ENCODE peak calls at places on chromosomes 12 and 14, in five cellular contexts. One of them, this sample, is unnamed.

GRCh38 chr12:3230758-3231375 is 153.7 kb downstream of the TSPAN9 start:
- DNase-seq in NCI-H446: no peak
- DNase-seq in GM06990: no peak
- DNase-seq in caudate nucleus: no peak
- DNase-seq in activated naive CD4-positive, alpha-beta T cell treated with anti-CD3 and anti-CD28 coated beads, Interleukin-2, amount 10 ng/mL, durations not matched to agents 7 days and 5 days: no peak
- DNase-seq in this sample: no peak

GRCh38 chr14:73742520-73743238 is 28.5 kb upstream of the PNMA1 start:
- DNase-seq in NCI-H446: no peak
- DNase-seq in caudate nucleus: no peak
- DNase-seq in GM06990: no peak
- DNase-seq in activated naive CD4-positive, alpha-beta T cell treated with anti-CD3 and anti-CD28 coated beads, Interleukin-2, amount 10 ng/mL, durations not matched to agents 7 days and 5 days: no peak
- DNase-seq in this sample: no peak

GRCh38 chr12:72273851-72274284 is 1.7 kb downstream of the TRHDE start:
- DNase-seq in activated naive CD4-positive, alpha-beta T cell treated with anti-CD3 and anti-CD28 coated beads, Interleukin-2, amount 10 ng/mL, durations not matched to agents 7 days and 5 days: no peak
- DNase-seq in caudate nucleus: no peak
- DNase-seq in NCI-H446: no peak
- DNase-seq in GM06990: no peak
- DNase-seq in this sample: no peak

GRCh38 chr14:63633801-63634200 is 7.9 kb downstream of the WDR89 start:
- DNase-seq in NCI-H446: no peak
- DNase-seq in activated naive CD4-positive, alpha-beta T cell treated with anti-CD3 and anti-CD28 coated beads, Interleukin-2, amount 10 ng/mL, durations not matched to agents 7 days and 5 days: no peak
- DNase-seq in GM06990: no peak
- DNase-seq in caudate nucleus: no peak
- DNase-seq in this sample: no peak

GRCh38 chr12:104769207-104769606 is 188.9 kb downstream of the SLC41A2 start:
- DNase-seq in GM06990: no peak
- DNase-seq in NCI-H446: no peak
- DNase-seq in caudate nucleus: no peak
- DNase-seq in activated naive CD4-positive, alpha-beta T cell treated with anti-CD3 and anti-CD28 coated beads, Interleukin-2, amount 10 ng/mL, durations not matched to agents 7 days and 5 days: no peak
- DNase-seq in this sample: no peak

GRCh38 chr14:60188696-60189095 is 23.5 kb upstream of the DHRS7 start:
- DNase-seq in GM06990: no peak
- DNase-seq in activated naive CD4-positive, alpha-beta T cell treated with anti-CD3 and anti-CD28 coated beads, Interleukin-2, amount 10 ng/mL, durations not matched to agents 7 days and 5 days: no peak
- DNase-seq in NCI-H446: no peak
- DNase-seq in caudate nucleus: no peak
- DNase-seq in this sample: no peak

GRCh38 chr14:54675236-54676125 is 108.6 kb downstream of the SAMD4A start:
- DNase-seq in caudate nucleus: no peak
- DNase-seq in activated naive CD4-positive, alpha-beta T cell treated with anti-CD3 and anti-CD28 coated beads, Interleukin-2, amount 10 ng/mL, durations not matched to agents 7 days and 5 days: no peak
- DNase-seq in NCI-H446: no peak
- DNase-seq in GM06990: no peak
- DNase-seq in this sample: no peak

GRCh38 chr12:71503579-71504470 is 64.2 kb downstream of the LGR5 start:
- DNase-seq in GM06990: no peak
- DNase-seq in caudate nucleus: no peak
- DNase-seq in NCI-H446: no peak
- DNase-seq in activated naive CD4-positive, alpha-beta T cell treated with anti-CD3 and anti-CD28 coated beads, Interleukin-2, amount 10 ng/mL, durations not matched to agents 7 days and 5 days: peak; percentile 31
- DNase-seq in this sample: peak; percentile 37

GRCh38 chr12:127268121-127268520 is 998.8 kb upstream of the TMEM132C start:
- DNase-seq in NCI-H446: no peak
- DNase-seq in GM06990: no peak
- DNase-seq in caudate nucleus: no peak
- DNase-seq in activated naive CD4-positive, alpha-beta T cell treated with anti-CD3 and anti-CD28 coated beads, Interleukin-2, amount 10 ng/mL, durations not matched to agents 7 days and 5 days: no peak
- DNase-seq in this sample: no peak

GRCh38 chr12:113713156-113713555 is 241.5 kb upstream of the LHX5 start:
- DNase-seq in caudate nucleus: no peak
- DNase-seq in activated naive CD4-positive, alpha-beta T cell treated with anti-CD3 and anti-CD28 coated beads, Interleukin-2, amount 10 ng/mL, durations not matched to agents 7 days and 5 days: no peak
- DNase-seq in NCI-H446: no peak
- DNase-seq in GM06990: no peak
- DNase-seq in this sample: no peak

GRCh38 chr12:43151406-43152080 is 400.5 kb downstream of the ADAMTS20 start:
- DNase-seq in GM06990: no peak
- DNase-seq in NCI-H446: no peak
- DNase-seq in activated naive CD4-positive, alpha-beta T cell treated with anti-CD3 and anti-CD28 coated beads, Interleukin-2, amount 10 ng/mL, durations not matched to agents 7 days and 5 days: no peak
- DNase-seq in caudate nucleus: no peak
- DNase-seq in this sample: no peak

GRCh38 chr14:95487669-95488084 is 28.8 kb downstream of the SYNE3 start:
- DNase-seq in NCI-H446: no peak
- DNase-seq in activated naive CD4-positive, alpha-beta T cell treated with anti-CD3 and anti-CD28 coated beads, Interleukin-2, amount 10 ng/mL, durations not matched to agents 7 days and 5 days: no peak
- DNase-seq in caudate nucleus: no peak
- DNase-seq in GM06990: no peak
- DNase-seq in this sample: no peak

GRCh38 chr12:80443974-80444666 is at the start of gene PTPRQ:
- DNase-seq in GM06990: no peak
- DNase-seq in activated naive CD4-positive, alpha-beta T cell treated with anti-CD3 and anti-CD28 coated beads, Interleukin-2, amount 10 ng/mL, durations not matched to agents 7 days and 5 days: no peak
- DNase-seq in NCI-H446: no peak
- DNase-seq in caudate nucleus: no peak
- DNase-seq in this sample: no peak

GRCh38 chr14:62546862-62547474 is 498.3 kb downstream of the KCNH5 start:
- DNase-seq in caudate nucleus: no peak
- DNase-seq in NCI-H446: no peak
- DNase-seq in activated naive CD4-positive, alpha-beta T cell treated with anti-CD3 and anti-CD28 coated beads, Interleukin-2, amount 10 ng/mL, durations not matched to agents 7 days and 5 days: no peak
- DNase-seq in GM06990: no peak
- DNase-seq in this sample: no peak

GRCh38 chr12:130281157-130281799 is 56.4 kb upstream of the PIWIL1 start:
- DNase-seq in caudate nucleus: no peak
- DNase-seq in activated naive CD4-positive, alpha-beta T cell treated with anti-CD3 and anti-CD28 coated beads, Interleukin-2, amount 10 ng/mL, durations not matched to agents 7 days and 5 days: peak; percentile 57
- DNase-seq in GM06990: peak; percentile 13
- DNase-seq in NCI-H446: no peak
- DNase-seq in this sample: peak; percentile 12

GRCh38 chr14:104881369-104881979 is 16.4 kb downstream of the CEP170B start:
- DNase-seq in NCI-H446: peak; percentile 30
- DNase-seq in GM06990: peak; percentile 4
- DNase-seq in caudate nucleus: no peak
- DNase-seq in activated naive CD4-positive, alpha-beta T cell treated with anti-CD3 and anti-CD28 coated beads, Interleukin-2, amount 10 ng/mL, durations not matched to agents 7 days and 5 days: peak; percentile 14
- DNase-seq in this sample: peak; percentile 89

GRCh38 chr12:117980621-117981020 is 11.8 kb upstream of the KSR2 start:
- DNase-seq in NCI-H446: no peak
- DNase-seq in activated naive CD4-positive, alpha-beta T cell treated with anti-CD3 and anti-CD28 coated beads, Interleukin-2, amount 10 ng/mL, durations not matched to agents 7 days and 5 days: no peak
- DNase-seq in caudate nucleus: no peak
- DNase-seq in GM06990: no peak
- DNase-seq in this sample: no peak

GRCh38 chr12:45877069-45877468 is 113.3 kb downstream of the SCAF11 start:
- DNase-seq in activated naive CD4-positive, alpha-beta T cell treated with anti-CD3 and anti-CD28 coated beads, Interleukin-2, amount 10 ng/mL, durations not matched to agents 7 days and 5 days: no peak
- DNase-seq in GM06990: no peak
- DNase-seq in NCI-H446: no peak
- DNase-seq in caudate nucleus: no peak
- DNase-seq in this sample: no peak

GRCh38 chr14:59126714-59127436 is 61.6 kb upstream of the DAAM1 start:
- DNase-seq in NCI-H446: peak; percentile 69
- DNase-seq in caudate nucleus: no peak
- DNase-seq in activated naive CD4-positive, alpha-beta T cell treated with anti-CD3 and anti-CD28 coated beads, Interleukin-2, amount 10 ng/mL, durations not matched to agents 7 days and 5 days: peak; percentile 31
- DNase-seq in GM06990: peak; percentile 17
- DNase-seq in this sample: peak; percentile 41

GRCh38 chr12:95859344-95859816 is 628 bp downstream of the SNRPF start:
- DNase-seq in NCI-H446: no peak
- DNase-seq in caudate nucleus: no peak
- DNase-seq in GM06990: no peak
- DNase-seq in activated naive CD4-positive, alpha-beta T cell treated with anti-CD3 and anti-CD28 coated beads, Interleukin-2, amount 10 ng/mL, durations not matched to agents 7 days and 5 days: no peak
- DNase-seq in this sample: no peak

GRCh38 chr12:44021471-44021971 is 185.6 kb downstream of the TMEM117 start:
- DNase-seq in GM06990: peak; percentile 39
- DNase-seq in activated naive CD4-positive, alpha-beta T cell treated with anti-CD3 and anti-CD28 coated beads, Interleukin-2, amount 10 ng/mL, durations not matched to agents 7 days and 5 days: no peak
- DNase-seq in caudate nucleus: no peak
- DNase-seq in NCI-H446: no peak
- DNase-seq in this sample: no peak

GRCh38 chr14:52266179-52266578 is 1.3 kb upstream of the PTGDR start:
- DNase-seq in GM06990: no peak
- DNase-seq in caudate nucleus: no peak
- DNase-seq in NCI-H446: no peak
- DNase-seq in activated naive CD4-positive, alpha-beta T cell treated with anti-CD3 and anti-CD28 coated beads, Interleukin-2, amount 10 ng/mL, durations not matched to agents 7 days and 5 days: no peak
- DNase-seq in this sample: no peak

GRCh38 chr12:977163-977562 is 13.9 kb upstream of the ERC1 start:
- DNase-seq in activated naive CD4-positive, alpha-beta T cell treated with anti-CD3 and anti-CD28 coated beads, Interleukin-2, amount 10 ng/mL, durations not matched to agents 7 days and 5 days: no peak
- DNase-seq in GM06990: no peak
- DNase-seq in caudate nucleus: no peak
- DNase-seq in NCI-H446: no peak
- DNase-seq in this sample: no peak

GRCh38 chr12:100464529-100464928 is 9.1 kb upstream of the NR1H4 start:
- DNase-seq in NCI-H446: no peak
- DNase-seq in activated naive CD4-positive, alpha-beta T cell treated with anti-CD3 and anti-CD28 coated beads, Interleukin-2, amount 10 ng/mL, durations not matched to agents 7 days and 5 days: no peak
- DNase-seq in GM06990: no peak
- DNase-seq in caudate nucleus: no peak
- DNase-seq in this sample: no peak

GRCh38 chr12:132502149-132502881 is 12.4 kb downstream of the FBRSL1 start:
- DNase-seq in NCI-H446: no peak
- DNase-seq in activated naive CD4-positive, alpha-beta T cell treated with anti-CD3 and anti-CD28 coated beads, Interleukin-2, amount 10 ng/mL, durations not matched to agents 7 days and 5 days: peak; percentile 34
- DNase-seq in GM06990: no peak
- DNase-seq in caudate nucleus: no peak
- DNase-seq in this sample: no peak

GRCh38 chr14:85415015-85415712 is 114.8 kb upstream of the FLRT2 start:
- DNase-seq in NCI-H446: peak; percentile 10
- DNase-seq in caudate nucleus: no peak
- DNase-seq in activated naive CD4-positive, alpha-beta T cell treated with anti-CD3 and anti-CD28 coated beads, Interleukin-2, amount 10 ng/mL, durations not matched to agents 7 days and 5 days: no peak
- DNase-seq in GM06990: no peak
- DNase-seq in this sample: no peak

GRCh38 chr14:37443461-37443860 is 151.6 kb downstream of the FOXA1 start:
- DNase-seq in activated naive CD4-positive, alpha-beta T cell treated with anti-CD3 and anti-CD28 coated beads, Interleukin-2, amount 10 ng/mL, durations not matched to agents 7 days and 5 days: no peak
- DNase-seq in NCI-H446: no peak
- DNase-seq in caudate nucleus: no peak
- DNase-seq in GM06990: no peak
- DNase-seq in this sample: no peak

GRCh38 chr14:26170885-26171284 is 426.9 kb downstream of the NOVA1 start:
- DNase-seq in activated naive CD4-positive, alpha-beta T cell treated with anti-CD3 and anti-CD28 coated beads, Interleukin-2, amount 10 ng/mL, durations not matched to agents 7 days and 5 days: no peak
- DNase-seq in NCI-H446: no peak
- DNase-seq in caudate nucleus: no peak
- DNase-seq in GM06990: no peak
- DNase-seq in this sample: no peak

GRCh38 chr14:20679907-20680306 is 4.5 kb upstream of the RNASE4 start:
- DNase-seq in GM06990: no peak
- DNase-seq in activated naive CD4-positive, alpha-beta T cell treated with anti-CD3 and anti-CD28 coated beads, Interleukin-2, amount 10 ng/mL, durations not matched to agents 7 days and 5 days: peak; percentile 33
- DNase-seq in caudate nucleus: no peak
- DNase-seq in NCI-H446: peak; percentile 66
- DNase-seq in this sample: peak; percentile 8

GRCh38 chr14:21307641-21308040 is 27.8 kb downstream of the RPGRIP1 start:
- DNase-seq in caudate nucleus: no peak
- DNase-seq in GM06990: peak; percentile 34
- DNase-seq in NCI-H446: no peak
- DNase-seq in activated naive CD4-positive, alpha-beta T cell treated with anti-CD3 and anti-CD28 coated beads, Interleukin-2, amount 10 ng/mL, durations not matched to agents 7 days and 5 days: no peak
- DNase-seq in this sample: no peak

GRCh38 chr12:51717325-51717925 is 126.4 kb downstream of the SCN8A start:
- DNase-seq in GM06990: no peak
- DNase-seq in caudate nucleus: no peak
- DNase-seq in NCI-H446: no peak
- DNase-seq in activated naive CD4-positive, alpha-beta T cell treated with anti-CD3 and anti-CD28 coated beads, Interleukin-2, amount 10 ng/mL, durations not matched to agents 7 days and 5 days: no peak
- DNase-seq in this sample: no peak

GRCh38 chr12:116864371-116865160 is 16.7 kb downstream of the HRK start:
- DNase-seq in activated naive CD4-positive, alpha-beta T cell treated with anti-CD3 and anti-CD28 coated beads, Interleukin-2, amount 10 ng/mL, durations not matched to agents 7 days and 5 days: no peak
- DNase-seq in GM06990: no peak
- DNase-seq in NCI-H446: no peak
- DNase-seq in caudate nucleus: no peak
- DNase-seq in this sample: no peak

GRCh38 chr12:96239711-96240234 is 45.6 kb downstream of the ELK3 start:
- DNase-seq in NCI-H446: no peak
- DNase-seq in GM06990: no peak
- DNase-seq in caudate nucleus: no peak
- DNase-seq in activated naive CD4-positive, alpha-beta T cell treated with anti-CD3 and anti-CD28 coated beads, Interleukin-2, amount 10 ng/mL, durations not matched to agents 7 days and 5 days: no peak
- DNase-seq in this sample: no peak